ENCODE peak calls at places on chromosomes 11 and 22, in nine cellular contexts. A is endothelial cell of umbilical vein, M is MM.1S, L is PC-3, P is fibroblast of lung, B is K562, C is mammary epithelial cell, J is GM23338, O is hepatocyte. R is an unnamed sample.
A peak's percentile ranks its signal among the peaks of the same experiment; 100 is the strongest.

GRCh38 chr11:106152013-106152412 is 74.6 kb downstream of the AASDHPPT start:
- DNase-seq in O (no peak), J (peak; percentile 51), P (peak; percentile 86), C (peak; percentile 82), B (no peak), A (no peak), M (no peak), L (peak; percentile 58), R (peak; percentile 62)

GRCh38 chr11:87859583-87859982 is 315.7 kb downstream of the RAB38 start:
- DNase-seq in O (no peak), P (peak; percentile 21), C (no peak), L (peak; percentile 52), J (no peak), M (no peak), B (no peak), A (peak; percentile 34), R (no peak)

GRCh38 chr22:19134176-19134831 is 3.2 kb downstream of the TSSK2 start:
- DNase-seq in O (no peak), L (no peak), A (no peak), M (no peak), P (no peak), J (no peak), C (no peak), B (no peak), R (no peak)

GRCh38 chr22:29661355-29661754 is 57.9 kb downstream of the NF2 start:
- DNase-seq in A (peak; percentile 76), M (no peak), B (no peak), P (peak; percentile 36), J (no peak), O (no peak), L (no peak), C (peak; percentile 77), R (peak; percentile 73)

GRCh38 chr22:29782061-29782845 is 15.1 kb downstream of the UQCR10 start:
- DNase-seq in M (no peak), O (peak; percentile 42), A (no peak), J (no peak), L (peak; percentile 21), B (no peak), C (peak; percentile 59), P (peak; percentile 71), R (peak; percentile 51)

GRCh38 chr11:3050386-3051325 is 6.6 kb downstream of the CARS1 start:
- DNase-seq in C (no peak), B (no peak), L (no peak), P (no peak), O (no peak), A (no peak), J (no peak), M (no peak), R (no peak)

GRCh38 chr22:20463324-20464095 is 25.9 kb upstream of the SCARF2 start:
- DNase-seq in A (no peak), J (no peak), M (peak; percentile 51), C (no peak), O (no peak), P (no peak), B (no peak), L (no peak), R (no peak)

GRCh38 chr11:34583818-34584217 is 37.1 kb upstream of the EHF start:
- DNase-seq in O (no peak), J (no peak), B (no peak), P (no peak), C (no peak), A (no peak), M (peak; percentile 22), L (no peak), R (no peak)

GRCh38 chr11:46073632-46074031 is 47.6 kb downstream of the PHF21A start:
- DNase-seq in O (no peak), J (no peak), C (no peak), P (no peak), M (no peak), L (no peak), A (no peak), B (no peak), R (no peak)

GRCh38 chr11:46254135-46254491 is 23.3 kb upstream of the CREB3L1 start:
- DNase-seq in P (no peak), B (no peak), J (no peak), A (no peak), M (no peak), C (no peak), O (peak; percentile 63), L (no peak), R (no peak)

GRCh38 chr11:103222801-103223200 is 113.6 kb downstream of the DYNC2H1 start:
- DNase-seq in M (no peak), A (no peak), J (no peak), P (peak; percentile 57), L (no peak), C (no peak), B (no peak), O (no peak), R (no peak)

GRCh38 chr11:12128191-12128841 is 17.9 kb downstream of the MICAL2 start:
- DNase-seq in L (peak; percentile 18), B (no peak), M (no peak), P (no peak), O (no peak), J (no peak), A (no peak), C (no peak), R (no peak)

GRCh38 chr11:34426766-34427170 is 12.0 kb upstream of the CAT start:
- DNase-seq in J (no peak), L (no peak), B (peak; percentile 37), M (no peak), C (no peak), O (peak; percentile 21), A (no peak), P (peak; percentile 43), R (peak; percentile 88)

GRCh38 chr11:68441466-68442230 is 18.9 kb upstream of the PPP6R3 start:
- DNase-seq in B (no peak), O (no peak), M (no peak), J (no peak), P (peak; percentile 42), L (no peak), A (no peak), C (no peak), R (peak; percentile 23)

GRCh38 chr11:101516546-101516945 is 67.3 kb downstream of the TRPC6 start:
- DNase-seq in C (no peak), M (no peak), P (no peak), B (no peak), L (no peak), J (peak; percentile 65), O (no peak), A (no peak), R (no peak)

GRCh38 chr11:367956-368413 is 1.3 kb upstream of the B4GALNT4 start:
- DNase-seq in B (no peak), A (no peak), L (no peak), O (no peak), M (no peak), J (peak; percentile 72), P (no peak), C (no peak), R (no peak)

DNA sequence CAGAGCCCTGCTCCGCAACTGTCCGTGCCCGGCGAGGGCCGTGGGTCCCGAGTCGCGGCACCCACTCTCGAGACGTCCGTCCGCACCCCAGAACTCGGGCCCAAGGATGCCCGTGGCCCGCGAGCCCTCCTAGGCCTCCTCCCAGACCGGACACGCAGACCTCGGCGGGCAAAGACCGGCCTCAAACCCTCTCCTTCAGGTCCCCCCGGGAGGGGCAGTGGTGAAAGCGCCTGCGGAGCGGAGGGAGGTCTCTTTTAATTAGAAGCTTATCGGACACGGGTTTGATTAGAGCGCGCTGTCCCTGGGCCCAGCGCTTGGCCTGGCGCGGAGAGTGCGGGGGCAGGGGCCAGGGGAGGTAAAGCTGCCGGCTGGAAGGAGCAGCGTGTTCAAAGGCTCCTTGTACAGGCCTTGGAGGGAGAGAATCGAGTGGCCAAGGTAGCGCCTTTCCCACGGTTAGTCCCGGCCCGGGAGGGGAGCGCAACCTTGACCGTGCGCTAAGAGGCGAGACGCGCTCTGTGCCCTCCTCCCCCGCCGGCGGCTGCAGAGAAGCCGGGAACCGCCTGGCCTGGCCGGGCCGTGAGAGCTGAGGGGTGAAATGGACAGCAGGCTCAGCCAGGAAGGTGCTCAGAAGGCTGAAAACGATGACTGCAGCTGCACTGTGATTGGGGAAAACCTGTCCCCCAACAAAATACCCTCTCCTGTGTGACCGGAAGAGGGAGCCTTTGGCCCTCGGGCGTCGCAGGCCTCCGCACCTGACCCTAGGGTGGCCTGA is 4.6 kb downstream of the WT1 start:
- DNase-seq in L (no peak), O (no peak), A (no peak), C (no peak), M (no peak), B (no peak), J (peak; percentile 78), P (no peak), R (no peak)
- TF ChIP-seq EZH2 in L (no peak), O (peak; percentile 78), A (peak; percentile 81), C (peak; percentile 63), M (no peak), B (no peak), J (peak; percentile 75), P (no peak), R (no peak)

GRCh38 chr22:45224331-45224730 is 16.4 kb downstream of the KIAA0930 start:
- DNase-seq in L (no peak), J (no peak), M (no peak), A (no peak), P (no peak), C (no peak), B (no peak), O (no peak), R (no peak)
- H3K4me1 ChIP-seq in L (no peaks in the 10 kb centered on the region), J (no peaks in the 10 kb centered on the region), M (no peaks in the 10 kb centered on the region), A (peaks cover 9% of the 10 kb centered on the region), P (no peaks in the 10 kb centered on the region), C (peaks cover 24% of the 10 kb centered on the region), B (no peaks in the 10 kb centered on the region), O (peaks cover 6% of the 10 kb centered on the region), R (peaks cover 9% of the 10 kb centered on the region)

DNA sequence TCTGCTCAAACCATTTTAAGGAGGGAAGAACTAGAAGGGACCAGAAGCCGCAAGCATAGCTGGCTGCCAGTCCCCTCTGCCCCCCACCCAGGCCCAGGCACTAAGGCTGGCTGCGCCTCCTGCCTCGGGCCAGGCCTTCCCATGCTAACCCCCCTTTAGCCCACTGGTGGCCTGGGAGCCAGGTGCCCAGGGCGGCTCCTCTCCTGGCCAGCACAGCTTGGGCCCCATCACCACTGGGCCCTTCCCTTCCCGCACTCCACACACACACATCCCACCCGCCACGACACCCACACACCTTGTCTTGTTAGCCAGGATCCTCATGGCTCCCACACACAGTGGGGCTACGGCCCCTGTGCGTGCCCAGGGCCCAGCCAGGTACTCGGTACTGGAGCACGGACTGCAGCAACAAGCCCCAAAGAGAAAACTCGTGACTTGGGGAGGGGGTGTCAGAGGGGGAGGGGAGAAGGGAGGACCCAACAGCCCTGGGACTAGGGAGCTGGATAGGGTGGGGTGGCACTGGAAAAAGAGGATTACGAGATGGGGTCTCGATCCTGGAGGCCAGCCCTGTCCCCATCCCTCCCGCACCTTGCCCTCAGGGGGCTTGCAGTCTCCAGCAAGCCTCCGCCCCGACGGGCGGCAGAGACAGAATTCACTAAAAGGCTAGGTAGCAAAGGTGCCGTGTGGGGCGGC is 16.0 kb downstream of the BCL9L start:
- DNase-seq in B (no peak), A (no peak), C (peak; percentile 11), J (peak; percentile 35), M (no peak), O (no peak), P (no peak), L (no peak), R (peak; percentile 40)
- H3K4me3 ChIP-seq in B (no peak overlapping the region), A (no peak overlapping the region), C (peak overlapping the region; percentile 44), J (peak overlapping the region; percentile 55), M (no peak overlapping the region), O (peak overlapping the region; percentile 27), P (peak overlapping the region; percentile 32), L (peak overlapping the region; percentile 61), R (peak overlapping the region; percentile 72)

DNA sequence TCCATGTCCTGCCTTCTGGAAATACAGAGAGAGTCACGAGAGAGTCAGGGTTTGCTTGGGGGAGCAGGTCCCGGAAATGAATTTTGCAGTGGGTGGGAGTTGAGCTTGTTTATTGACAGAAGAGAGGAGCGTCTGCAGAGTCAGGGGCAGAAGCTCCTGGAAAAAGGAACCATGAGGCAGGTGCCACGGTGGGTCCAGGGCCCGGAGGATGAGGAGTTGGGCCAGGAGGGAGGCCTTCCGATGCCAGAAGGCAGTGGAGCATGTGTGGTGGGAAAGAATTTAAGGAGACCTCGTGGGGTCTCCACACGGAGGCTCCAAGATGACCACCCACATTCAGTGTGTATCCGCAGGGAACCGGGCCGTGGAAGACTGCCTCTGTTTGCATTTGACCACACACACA is 461.2 kb downstream of the BRD1 start:
- DNase-seq in O (no peak), L (no peak), P (no peak), J (no peak), A (no peak), C (no peak), B (no peak), M (no peak), R (no peak)
- TF ChIP-seq EZH2 in O (no peak), L (no peak), P (no peak), J (no peak), A (no peak), C (no peak), B (no peak), M (no peak), R (no peak)

R was measured in GM23248.